ENCODE peak calls at places on chromosome 12, in four cellular contexts. One of them, this sample, is unnamed.

GRCh38 chr12:96094201-96094600 is 58.8 kb upstream of the LTA4H start:
- DNase-seq in progenitor cell of endocrine pancreas: no peak
- DNase-seq in HCEC 1CT: no peak
- DNase-seq in stimulated activated CD4-positive, alpha-beta T cell treated with anti-CD3 and anti-CD28 coated beads, Interleukin-2, amount 100 ng/mL, for 48 hours: no peak
- DNase-seq in this sample: no peak

GRCh38 chr12:26271024-26271423 is 75.7 kb downstream of the SSPN start:
- DNase-seq in HCEC 1CT: no peak
- DNase-seq in stimulated activated CD4-positive, alpha-beta T cell treated with anti-CD3 and anti-CD28 coated beads, Interleukin-2, amount 100 ng/mL, for 48 hours: no peak
- DNase-seq in progenitor cell of endocrine pancreas: no peak
- DNase-seq in this sample: no peak

GRCh38 chr12:95837240-95838038 is 21.3 kb upstream of the SNRPF start:
- DNase-seq in HCEC 1CT: no peak
- DNase-seq in progenitor cell of endocrine pancreas: no peak
- DNase-seq in stimulated activated CD4-positive, alpha-beta T cell treated with anti-CD3 and anti-CD28 coated beads, Interleukin-2, amount 100 ng/mL, for 48 hours: no peak
- DNase-seq in this sample: no peak

GRCh38 chr12:113262710-113263109 is 41.4 kb downstream of the TPCN1 start:
- DNase-seq in HCEC 1CT: no peak
- DNase-seq in stimulated activated CD4-positive, alpha-beta T cell treated with anti-CD3 and anti-CD28 coated beads, Interleukin-2, amount 100 ng/mL, for 48 hours: no peak
- DNase-seq in progenitor cell of endocrine pancreas: no peak
- DNase-seq in this sample: no peak

GRCh38 chr12:111393700-111394275 is 11.9 kb upstream of the SH2B3 start:
- DNase-seq in stimulated activated CD4-positive, alpha-beta T cell treated with anti-CD3 and anti-CD28 coated beads, Interleukin-2, amount 100 ng/mL, for 48 hours: no peak
- DNase-seq in progenitor cell of endocrine pancreas: no peak
- DNase-seq in HCEC 1CT: no peak
- DNase-seq in this sample: no peak

GRCh38 chr12:107568718-107569117 is 116.9 kb upstream of the PWP1 start:
- DNase-seq in HCEC 1CT: no peak
- DNase-seq in progenitor cell of endocrine pancreas: no peak
- DNase-seq in stimulated activated CD4-positive, alpha-beta T cell treated with anti-CD3 and anti-CD28 coated beads, Interleukin-2, amount 100 ng/mL, for 48 hours: no peak
- DNase-seq in this sample: no peak

GRCh38 chr12:47736877-47737676 is 11.8 kb upstream of the ENDOU start:
- DNase-seq in stimulated activated CD4-positive, alpha-beta T cell treated with anti-CD3 and anti-CD28 coated beads, Interleukin-2, amount 100 ng/mL, for 48 hours: no peak
- DNase-seq in progenitor cell of endocrine pancreas: no peak
- DNase-seq in HCEC 1CT: peak
- DNase-seq in this sample: no peak

GRCh38 chr12:75481013-75481705 is 604 bp downstream of the GLIPR1 start:
- DNase-seq in stimulated activated CD4-positive, alpha-beta T cell treated with anti-CD3 and anti-CD28 coated beads, Interleukin-2, amount 100 ng/mL, for 48 hours: no peak
- DNase-seq in HCEC 1CT: peak
- DNase-seq in progenitor cell of endocrine pancreas: no peak
- DNase-seq in this sample: no peak

GRCh38 chr12:67415473-67415872 is 146.3 kb downstream of the CAND1 start:
- DNase-seq in HCEC 1CT: peak
- DNase-seq in progenitor cell of endocrine pancreas: no peak
- DNase-seq in stimulated activated CD4-positive, alpha-beta T cell treated with anti-CD3 and anti-CD28 coated beads, Interleukin-2, amount 100 ng/mL, for 48 hours: no peak
- DNase-seq in this sample: no peak

GRCh38 chr12:34163443-34163842 is 141.1 kb downstream of the ALG10 start:
- DNase-seq in stimulated activated CD4-positive, alpha-beta T cell treated with anti-CD3 and anti-CD28 coated beads, Interleukin-2, amount 100 ng/mL, for 48 hours: no peak
- DNase-seq in progenitor cell of endocrine pancreas: no peak
- DNase-seq in HCEC 1CT: no peak
- DNase-seq in this sample: no peak

GRCh38 chr12:87687362-87687761 is 341.8 kb downstream of the C12orf50 start:
- DNase-seq in progenitor cell of endocrine pancreas: no peak
- DNase-seq in stimulated activated CD4-positive, alpha-beta T cell treated with anti-CD3 and anti-CD28 coated beads, Interleukin-2, amount 100 ng/mL, for 48 hours: no peak
- DNase-seq in HCEC 1CT: peak
- DNase-seq in this sample: no peak

GRCh38 chr12:13204428-13204827 is 7.9 kb downstream of the EMP1 start:
- DNase-seq in stimulated activated CD4-positive, alpha-beta T cell treated with anti-CD3 and anti-CD28 coated beads, Interleukin-2, amount 100 ng/mL, for 48 hours: no peak
- DNase-seq in HCEC 1CT: no peak
- DNase-seq in progenitor cell of endocrine pancreas: no peak
- DNase-seq in this sample: no peak

GRCh38 chr12:49091056-49091835 is 3.4 kb downstream of the DHH start:
- DNase-seq in stimulated activated CD4-positive, alpha-beta T cell treated with anti-CD3 and anti-CD28 coated beads, Interleukin-2, amount 100 ng/mL, for 48 hours: no peak
- DNase-seq in HCEC 1CT: no peak
- DNase-seq in progenitor cell of endocrine pancreas: no peak
- DNase-seq in this sample: no peak

GRCh38 chr12:91984571-91984970 is 161.1 kb downstream of the BTG1 start:
- DNase-seq in HCEC 1CT: peak
- DNase-seq in progenitor cell of endocrine pancreas: no peak
- DNase-seq in stimulated activated CD4-positive, alpha-beta T cell treated with anti-CD3 and anti-CD28 coated beads, Interleukin-2, amount 100 ng/mL, for 48 hours: no peak
- DNase-seq in this sample: no peak

GRCh38 chr12:85626031-85626781 is 210.0 kb downstream of the RASSF9 start:
- DNase-seq in stimulated activated CD4-positive, alpha-beta T cell treated with anti-CD3 and anti-CD28 coated beads, Interleukin-2, amount 100 ng/mL, for 48 hours: no peak
- DNase-seq in progenitor cell of endocrine pancreas: no peak
- DNase-seq in HCEC 1CT: peak
- DNase-seq in this sample: no peak

GRCh38 chr12:26239127-26239500 is 43.7 kb downstream of the SSPN start:
- DNase-seq in HCEC 1CT: no peak
- DNase-seq in progenitor cell of endocrine pancreas: no peak
- DNase-seq in stimulated activated CD4-positive, alpha-beta T cell treated with anti-CD3 and anti-CD28 coated beads, Interleukin-2, amount 100 ng/mL, for 48 hours: no peak
- DNase-seq in this sample: no peak

GRCh38 chr12:94536040-94536965 is 76.6 kb upstream of the CEP83 start:
- DNase-seq in progenitor cell of endocrine pancreas: no peak
- DNase-seq in HCEC 1CT: no peak
- DNase-seq in stimulated activated CD4-positive, alpha-beta T cell treated with anti-CD3 and anti-CD28 coated beads, Interleukin-2, amount 100 ng/mL, for 48 hours: no peak
- DNase-seq in this sample: no peak

GRCh38 chr12:122837306-122838265 is 2.3 kb downstream of the HIP1R start:
- DNase-seq in HCEC 1CT: no peak
- DNase-seq in stimulated activated CD4-positive, alpha-beta T cell treated with anti-CD3 and anti-CD28 coated beads, Interleukin-2, amount 100 ng/mL, for 48 hours: no peak
- DNase-seq in progenitor cell of endocrine pancreas: no peak
- DNase-seq in this sample: no peak

GRCh38 chr12:54431911-54432814 is 13.1 kb upstream of the ITGA5 start:
- DNase-seq in HCEC 1CT: peak
- DNase-seq in progenitor cell of endocrine pancreas: no peak
- DNase-seq in stimulated activated CD4-positive, alpha-beta T cell treated with anti-CD3 and anti-CD28 coated beads, Interleukin-2, amount 100 ng/mL, for 48 hours: no peak
- DNase-seq in this sample: peak

GRCh38 chr12:75585309-75585708 is 73.9 kb upstream of the KRR1 start:
- DNase-seq in progenitor cell of endocrine pancreas: no peak
- DNase-seq in stimulated activated CD4-positive, alpha-beta T cell treated with anti-CD3 and anti-CD28 coated beads, Interleukin-2, amount 100 ng/mL, for 48 hours: no peak
- DNase-seq in HCEC 1CT: peak
- DNase-seq in this sample: no peak

GRCh38 chr12:68451261-68452091 is 119.3 kb upstream of the MDM1 start:
- DNase-seq in stimulated activated CD4-positive, alpha-beta T cell treated with anti-CD3 and anti-CD28 coated beads, Interleukin-2, amount 100 ng/mL, for 48 hours: peak
- DNase-seq in progenitor cell of endocrine pancreas: no peak
- DNase-seq in HCEC 1CT: peak
- DNase-seq in this sample: peak

GRCh38 chr12:82415402-82415801 is 57.1 kb downstream of the METTL25 start:
- DNase-seq in HCEC 1CT: no peak
- DNase-seq in stimulated activated CD4-positive, alpha-beta T cell treated with anti-CD3 and anti-CD28 coated beads, Interleukin-2, amount 100 ng/mL, for 48 hours: no peak
- DNase-seq in progenitor cell of endocrine pancreas: no peak
- DNase-seq in this sample: no peak

GRCh38 chr12:1339608-1340319 is 254.6 kb downstream of the FBXL14 start:
- DNase-seq in stimulated activated CD4-positive, alpha-beta T cell treated with anti-CD3 and anti-CD28 coated beads, Interleukin-2, amount 100 ng/mL, for 48 hours: no peak
- DNase-seq in progenitor cell of endocrine pancreas: no peak
- DNase-seq in HCEC 1CT: no peak
- DNase-seq in this sample: no peak

GRCh38 chr12:53485955-53486729 is 13.1 kb downstream of the MAP3K12 start:
- DNase-seq in progenitor cell of endocrine pancreas: no peak
- DNase-seq in stimulated activated CD4-positive, alpha-beta T cell treated with anti-CD3 and anti-CD28 coated beads, Interleukin-2, amount 100 ng/mL, for 48 hours: no peak
- DNase-seq in HCEC 1CT: no peak
- DNase-seq in this sample: no peak

GRCh38 chr12:104788848-104789271 is 169.2 kb downstream of the SLC41A2 start:
- DNase-seq in stimulated activated CD4-positive, alpha-beta T cell treated with anti-CD3 and anti-CD28 coated beads, Interleukin-2, amount 100 ng/mL, for 48 hours: no peak
- DNase-seq in progenitor cell of endocrine pancreas: no peak
- DNase-seq in HCEC 1CT: no peak
- DNase-seq in this sample: no peak

GRCh38 chr12:7834701-7835100 is 38.0 kb downstream of the SLC2A14 start:
- DNase-seq in stimulated activated CD4-positive, alpha-beta T cell treated with anti-CD3 and anti-CD28 coated beads, Interleukin-2, amount 100 ng/mL, for 48 hours: no peak
- DNase-seq in HCEC 1CT: peak
- DNase-seq in progenitor cell of endocrine pancreas: no peak
- DNase-seq in this sample: no peak

GRCh38 chr12:69698054-69698453 is 1.0 kb downstream of the BEST3 start:
- DNase-seq in progenitor cell of endocrine pancreas: no peak
- DNase-seq in stimulated activated CD4-positive, alpha-beta T cell treated with anti-CD3 and anti-CD28 coated beads, Interleukin-2, amount 100 ng/mL, for 48 hours: no peak
- DNase-seq in HCEC 1CT: no peak
- DNase-seq in this sample: no peak

GRCh38 chr12:115313929-115314328 is 630.0 kb upstream of the TBX3 start:
- DNase-seq in HCEC 1CT: peak
- DNase-seq in stimulated activated CD4-positive, alpha-beta T cell treated with anti-CD3 and anti-CD28 coated beads, Interleukin-2, amount 100 ng/mL, for 48 hours: no peak
- DNase-seq in progenitor cell of endocrine pancreas: no peak
- DNase-seq in this sample: no peak

GRCh38 chr12:7498832-7499231 is 4.7 kb downstream of the CD163 start:
- DNase-seq in HCEC 1CT: peak
- DNase-seq in progenitor cell of endocrine pancreas: no peak
- DNase-seq in stimulated activated CD4-positive, alpha-beta T cell treated with anti-CD3 and anti-CD28 coated beads, Interleukin-2, amount 100 ng/mL, for 48 hours: no peak
- DNase-seq in this sample: no peak

GRCh38 chr12:28517101-28517500 is 326.8 kb downstream of the CCDC91 start:
- DNase-seq in HCEC 1CT: no peak
- DNase-seq in progenitor cell of endocrine pancreas: no peak
- DNase-seq in stimulated activated CD4-positive, alpha-beta T cell treated with anti-CD3 and anti-CD28 coated beads, Interleukin-2, amount 100 ng/mL, for 48 hours: no peak
- DNase-seq in this sample: no peak

GRCh38 chr12:9115731-9116689 is at the start of gene A2M:
- DNase-seq in stimulated activated CD4-positive, alpha-beta T cell treated with anti-CD3 and anti-CD28 coated beads, Interleukin-2, amount 100 ng/mL, for 48 hours: no peak
- DNase-seq in HCEC 1CT: peak
- DNase-seq in progenitor cell of endocrine pancreas: no peak
- DNase-seq in this sample: no peak

This sample was measured in omental fat pad.